ENCODE peak calls at places on chromosome 16, in five cellular contexts. M is K562, Q is SK-N-SH, U is GM12878, C is HepG2. S is an unnamed sample.

GRCh38 chr16:73735018-73735417 is 561.6 kb upstream of the PSMD7 start:
- DNase-seq in U (peak), Q (no peak), M (no peak), C (peak), S (no peak)

GRCh38 chr16:14071576-14072271 is 605 bp downstream of the MRTFB start:
- DNase-seq in M (no peak), C (peak), Q (no peak), U (no peak), S (no peak)

GRCh38 chr16:81615833-81616232 is 163.3 kb upstream of the PLCG2 start:
- DNase-seq in M (no peak), C (no peak), Q (no peak), U (no peak), S (no peak)

GRCh38 chr16:49150341-49150740 is 131.3 kb downstream of the CBLN1 start:
- DNase-seq in U (no peak), Q (no peak), M (no peak), C (no peak), S (no peak)

GRCh38 chr16:71230122-71230845 is at the start of gene HYDIN:
- DNase-seq in C (peak), U (no peak), Q (peak), M (peak), S (peak)

GRCh38 chr16:27470567-27471431 is 68.8 kb downstream of the IL21R start:
- DNase-seq in U (no peak), C (peak), M (peak), Q (no peak), S (no peak)

GRCh38 chr16:28259091-28259780 is 33.1 kb upstream of the SBK1 start:
- DNase-seq in U (no peak), Q (peak), C (no peak), M (no peak), S (no peak)

GRCh38 chr16:18953535-18953934 is 27.3 kb upstream of the SMG1 start:
- DNase-seq in M (no peak), U (no peak), Q (no peak), C (no peak), S (no peak)

DNA sequence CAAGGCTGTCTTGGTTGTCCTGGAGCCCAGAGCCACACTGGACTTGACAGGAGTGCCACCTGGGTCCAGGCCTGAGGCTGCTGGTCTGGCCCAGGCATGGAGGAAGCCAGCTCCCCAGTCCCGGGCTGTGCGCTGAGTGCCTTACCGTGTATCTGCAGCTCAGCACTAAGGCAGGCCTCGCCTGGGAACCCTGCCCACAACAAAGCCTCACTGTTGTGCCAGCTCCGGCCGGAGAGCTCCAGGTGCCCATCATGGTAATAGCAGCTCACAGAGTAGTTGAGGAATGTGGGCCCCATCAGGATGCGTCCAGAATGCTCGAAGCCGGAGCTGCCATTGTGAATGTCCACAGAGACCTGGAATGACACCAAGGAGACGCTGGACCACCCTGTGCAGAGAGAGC is 72.2 kb downstream of the RMI2 start:
- DNase-seq in U (no peak), Q (no peak), M (no peak), C (no peak), S (no peak)
- TF ChIP-seq REST in U (no peak), Q (no peak), M (no peak), C (no peak), S (no peak)

GRCh38 chr16:75948886-75949285 is 222.6 kb upstream of the CPHXL start:
- DNase-seq in M (no peak), Q (no peak), C (no peak), U (no peak), S (no peak)

GRCh38 chr16:75947626-75948239 is 221.4 kb upstream of the CPHXL start:
- DNase-seq in C (no peak), M (no peak), Q (no peak), U (no peak), S (no peak)

GRCh38 chr16:75943705-75944514 is 217.6 kb upstream of the CPHXL start:
- DNase-seq in U (no peak), Q (peak), C (peak), M (no peak), S (no peak)

GRCh38 chr16:75948441-75948840 is 222.2 kb upstream of the CPHXL start:
- DNase-seq in U (no peak), C (no peak), M (no peak), Q (no peak), S (no peak)

GRCh38 chr16:75946058-75946457 is 219.8 kb upstream of the CPHXL start:
- DNase-seq in C (no peak), U (no peak), Q (no peak), M (no peak), S (no peak)
- TF ChIP-seq MAX in C (no peak), U (no peak), Q (no peak), M (no peak), S (no peak)

GRCh38 chr16:57486858-57487834 is 853 bp upstream of the DOK4 start:
- DNase-seq in Q (no peak), M (no peak), U (no peak), C (no peak), S (no peak)

GRCh38 chr16:57484515-57485005 is 1.7 kb downstream of the DOK4 start:
- DNase-seq in M (peak), U (no peak), C (no peak), Q (no peak), S (no peak)

GRCh38 chr16:57483725-57484514 is 2.4 kb downstream of the DOK4 start:
- DNase-seq in U (no peak), Q (peak), C (no peak), M (peak), S (no peak)

GRCh38 chr16:57485916-57486857 is at the start of gene DOK4:
- DNase-seq in U (no peak), C (no peak), M (peak), Q (peak), S (peak)

GRCh38 chr16:57485091-57485915 is 990 bp downstream of the DOK4 start:
- DNase-seq in M (peak), Q (no peak), U (no peak), C (no peak), S (no peak)
- TF ChIP-seq SMC3 in M (no peak), Q (no peak), U (no peak), C (no peak), S (no peak)

DNA sequence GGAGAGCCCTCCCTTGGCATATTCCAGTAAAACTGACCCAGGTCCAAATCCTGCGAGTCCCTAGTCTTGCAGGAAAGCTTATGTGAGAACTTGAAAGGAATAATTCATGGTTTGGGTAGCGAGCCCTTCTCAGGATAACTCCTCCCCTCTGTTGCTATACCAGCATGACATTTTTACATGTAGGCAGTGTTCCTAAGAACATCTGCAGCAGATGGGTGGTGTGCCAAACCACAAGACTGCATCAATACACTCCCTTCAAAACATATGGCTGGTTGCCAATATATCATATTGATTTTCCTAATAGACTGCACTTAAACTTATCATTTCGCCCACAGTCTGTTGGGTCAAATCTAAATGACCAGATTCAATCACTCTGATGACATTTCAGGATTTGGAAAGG is 19.9 kb downstream of the PSME3IP1 start:
- DNase-seq in Q (no peak), U (no peak), C (no peak), M (no peak), S (no peak)
- TF ChIP-seq REST in Q (no peak), U (no peak), C (no peak), M (no peak), S (no peak)

GRCh38 chr16:8903004-8903403 is 20.9 kb downstream of the LITAFD start:
- DNase-seq in Q (no peak), U (no peak), M (no peak), C (no peak), S (no peak)

GRCh38 chr16:8907096-8907495 is 24.9 kb downstream of the LITAFD start:
- DNase-seq in C (no peak), U (no peak), Q (no peak), M (no peak), S (no peak)

GRCh38 chr16:8904018-8904430 is 21.9 kb downstream of the LITAFD start:
- DNase-seq in M (no peak), C (no peak), U (no peak), Q (no peak), S (no peak)

GRCh38 chr16:8905795-8906591 is 23.8 kb downstream of the LITAFD start:
- DNase-seq in C (peak), M (peak), U (no peak), Q (no peak), S (no peak)

DNA sequence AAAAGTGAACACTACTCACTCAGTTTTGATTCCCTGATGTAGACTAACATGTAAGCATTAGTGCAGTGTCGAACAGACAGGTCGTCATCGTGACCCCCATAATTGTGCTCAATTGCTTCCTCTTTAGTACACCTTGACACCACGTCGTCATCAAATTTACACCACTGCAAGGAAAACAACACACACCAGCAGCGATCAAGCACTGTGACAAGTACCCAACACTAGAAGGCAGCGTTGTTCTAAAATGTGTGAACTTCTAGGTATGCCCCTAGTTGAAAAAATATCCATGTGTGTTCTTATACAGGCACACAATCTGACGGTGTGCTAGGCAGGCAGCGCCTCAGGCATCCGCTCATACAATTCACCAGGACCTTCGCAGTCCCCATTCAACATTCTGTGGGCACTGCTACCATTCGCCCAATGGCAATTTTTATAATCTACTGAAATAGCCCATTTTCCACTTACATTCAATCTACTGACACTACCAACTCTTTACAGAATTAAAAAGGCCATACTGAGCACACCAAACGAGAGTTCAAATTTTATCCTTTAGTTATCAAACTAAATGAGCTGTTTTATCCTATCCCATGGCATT is 23.1 kb downstream of the LITAFD start:
- DNase-seq in C (peak), Q (peak), U (no peak), M (no peak), S (peak)
- TF ChIP-seq MAX in C (no peak), Q (no peak), U (no peak), M (no peak), S (no peak)

GRCh38 chr16:85537795-85538401 is 75.2 kb upstream of the GSE1 start:
- DNase-seq in C (no peak), Q (no peak), M (no peak), U (no peak), S (no peak)
- TF ChIP-seq SMC3 in C (no peak), Q (no peak), M (no peak), U (no peak), S (no peak)

S was measured in A549.